ENCODE peak calls at places on chromosome 21, in eight cellular contexts. V is K562, P is esophagus muscularis mucosa, M is endothelial cell of umbilical vein, F is esophagus squamous epithelium, R is sigmoid colon, X is A549, A is Peyer's patch. W is an unnamed sample.

GRCh38 chr21:8991088-8991907 is 1530.1 kb upstream of the TPTE start:
- DNase-seq in V (peak; percentile 18), P (peak; percentile 93), M (peak; percentile 9), F (no peak), R (peak; percentile 60), X (no peak), A (no peak), W (no peak)

GRCh38 chr21:39519835-39520234 is 68.1 kb downstream of the SH3BGR start:
- DNase-seq in V (no peak), P (no peak), M (no peak), F (no peak), R (no peak), X (no peak), A (no peak), W (no peak)

GRCh38 chr21:16473965-16474364 is 744.2 kb downstream of the USP25 start:
- DNase-seq in V (no peak), P (no peak), M (no peak), F (no peak), R (no peak), X (no peak), A (no peak), W (no peak)

GRCh38 chr21:17269760-17270159 is 243.1 kb upstream of the CXADR start:
- DNase-seq in V (no peak), P (no peak), M (no peak), F (no peak), R (no peak), X (no peak), A (no peak), W (no peak)

GRCh38 chr21:37531402-37532042 is 164.9 kb downstream of the DYRK1A start:
- DNase-seq in V (no peak), P (peak; percentile 64), M (no peak), F (no peak), R (no peak), X (no peak), A (no peak), W (no peak)

GRCh38 chr21:28419811-28420210 is 572.9 kb downstream of the LTN1 start:
- DNase-seq in V (no peak), P (no peak), M (no peak), F (no peak), R (no peak), X (no peak), A (no peak), W (no peak)

GRCh38 chr21:43835861-43836260 is 29.2 kb upstream of the AGPAT3 start:
- DNase-seq in V (no peak), P (no peak), M (no peak), F (no peak), R (no peak), X (no peak), A (no peak), W (no peak)

GRCh38 chr21:36788116-36788515 is 89.2 kb downstream of the SIM2 start:
- DNase-seq in V (no peak), P (no peak), M (no peak), F (no peak), R (no peak), X (peak; percentile 50), A (no peak), W (no peak)

GRCh38 chr21:36909901-36910561 is 56.4 kb downstream of the HLCS start:
- DNase-seq in V (no peak), P (no peak), M (peak; percentile 86), F (no peak), R (no peak), X (peak; percentile 61), A (no peak), W (no peak)

GRCh38 chr21:29873908-29874307 is 65.9 kb downstream of the GRIK1 start:
- DNase-seq in V (no peak), P (no peak), M (no peak), F (no peak), R (no peak), X (no peak), A (no peak), W (no peak)

GRCh38 chr21:31278511-31279155 is 65.4 kb downstream of the TIAM1 start:
- DNase-seq in V (no peak), P (no peak), M (no peak), F (no peak), R (no peak), X (no peak), A (no peak), W (no peak)

GRCh38 chr21:43343095-43343991 is 83.6 kb downstream of the SIK1 start:
- DNase-seq in V (no peak), P (no peak), M (no peak), F (no peak), R (no peak), X (peak; percentile 46), A (no peak), W (no peak)

GRCh38 chr21:44940116-44940631 is 345 bp downstream of the SLX9 start:
- DNase-seq in V (no peak), P (no peak), M (peak; percentile 50), F (no peak), R (no peak), X (no peak), A (no peak), W (no peak)

GRCh38 chr21:44942566-44942965 is 2.7 kb downstream of the SLX9 start:
- DNase-seq in V (no peak), P (no peak), M (no peak), F (no peak), R (peak; percentile 2), X (no peak), A (no peak), W (no peak)

GRCh38 chr21:44938976-44939531 is 775 bp upstream of the SLX9 start:
- DNase-seq in V (no peak), P (no peak), M (no peak), F (no peak), R (peak; percentile 63), X (no peak), A (no peak), W (no peak)

GRCh38 chr21:44941567-44941966 is 1.7 kb downstream of the SLX9 start:
- DNase-seq in V (no peak), P (no peak), M (no peak), F (no peak), R (peak; percentile 42), X (no peak), A (no peak), W (no peak)

GRCh38 chr21:44939532-44940115 is at the start of gene SLX9:
- DNase-seq in V (peak; percentile 95), P (no peak), M (peak; percentile 39), F (no peak), R (peak; percentile 86), X (peak; percentile 72), A (peak; percentile 70), W (no peak)
- TF ChIP-seq POLR2A in V (peak; percentile 96), P (peak; percentile 68), M (peak; percentile 81), F (peak; percentile 56), R (peak; percentile 53), X (peak; percentile 80), A (peak; percentile 65), W (peak; percentile 39)

GRCh38 chr21:46154155-46154954 is 1.0 kb downstream of the FTCD start:
- DNase-seq in V (no peak), P (no peak), M (no peak), F (no peak), R (peak; percentile 61), X (no peak), A (no peak), W (peak; percentile 7)
- TF ChIP-seq CTCF in V (no peak), P (no peak), M (no peak), F (no peak), R (no peak), X (no peak), A (no peak), W (no peak)

GRCh38 chr21:22476726-22477646 is 1478.8 kb downstream of the NCAM2 start:
- DNase-seq in V (no peak), P (no peak), M (no peak), F (no peak), R (no peak), X (no peak), A (no peak), W (no peak)
- H3K27ac ChIP-seq in V (no peak overlapping the region), P (no peak overlapping the region), M (no peak overlapping the region), F (no peak overlapping the region), R (no peak overlapping the region), X (no peak overlapping the region), A (no peak overlapping the region), W (no peak overlapping the region)

GRCh38 chr21:42218836-42219605 is at the start of gene ABCG1:
- DNase-seq in V (peak; percentile 47), P (no peak), M (peak; percentile 18), F (no peak), R (peak; percentile 79), X (peak; percentile 29), A (peak; percentile 75), W (no peak)

GRCh38 chr21:42222386-42222785 is 3.4 kb downstream of the ABCG1 start:
- DNase-seq in V (no peak), P (no peak), M (no peak), F (no peak), R (peak; percentile 50), X (no peak), A (no peak), W (no peak)

GRCh38 chr21:42221581-42222345 is 2.8 kb downstream of the ABCG1 start:
- DNase-seq in V (no peak), P (no peak), M (peak; percentile 69), F (no peak), R (peak; percentile 86), X (no peak), A (no peak), W (no peak)

GRCh38 chr21:42219606-42220137 is 732 bp downstream of the ABCG1 start:
- DNase-seq in V (no peak), P (no peak), M (no peak), F (no peak), R (peak; percentile 81), X (no peak), A (peak; percentile 48), W (no peak)

DNA sequence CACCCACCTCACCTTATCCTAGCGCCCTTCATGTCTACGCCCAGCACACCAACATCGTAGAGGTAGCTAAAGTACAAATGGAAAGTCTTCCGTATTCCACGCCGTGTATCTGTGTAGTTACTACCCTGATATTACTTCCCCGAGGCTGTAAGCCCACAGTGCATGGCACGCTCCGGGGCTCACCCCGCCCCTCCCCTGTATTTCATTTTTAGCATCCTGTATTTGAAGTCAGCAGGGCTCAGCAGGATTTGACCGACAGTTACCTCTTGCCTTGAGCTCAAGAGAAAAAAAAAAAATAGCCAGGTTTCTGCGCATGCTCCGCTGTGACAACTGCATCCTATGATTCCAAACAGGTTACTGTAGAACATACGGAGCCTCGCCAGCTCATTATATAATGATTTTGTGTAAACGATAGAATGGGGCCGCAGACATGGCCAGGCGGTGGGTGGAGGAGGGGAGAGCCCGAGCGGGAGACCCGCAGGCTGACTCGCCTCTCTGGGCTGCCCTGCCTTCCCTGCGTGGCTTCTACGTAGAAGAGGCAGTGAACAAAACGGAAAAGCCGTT is 1.3 kb downstream of the ABCG1 start:
- DNase-seq in V (no peak), P (peak; percentile 94), M (peak; percentile 91), F (peak; percentile 34), R (peak; percentile 89), X (peak; percentile 40), A (peak; percentile 89), W (no peak)
- TF ChIP-seq POLR2A in V (no peak), P (no peak), M (no peak), F (peak; percentile 53), R (no peak), X (no peak), A (no peak), W (peak; percentile 22)

W was measured in tibial nerve.